ENCODE peak calls at places on chromosomes 13 and 19, in ten cellular contexts. X, W, R, V, M, Q, O, H, N and F are unnamed samples.

GRCh38 chr13:74134777-74135305 is 637 bp upstream of the KLF12 start:
- DNase-seq in X (peak), W (peak), R (no peak), V (no peak), M (peak), Q (peak), O (no peak), H (peak), N (no peak), F (peak)

GRCh38 chr13:84192125-84192524 is 309.9 kb upstream of the SLITRK1 start:
- DNase-seq in X (no peak), W (no peak), R (no peak), V (no peak), M (no peak), Q (no peak), O (no peak), H (peak), N (peak), F (no peak)

GRCh38 chr19:7959209-7959608 is 15.7 kb upstream of the TIMM44 start:
- DNase-seq in X (no peak), W (no peak), R (no peak), V (no peak), M (no peak), Q (no peak), O (peak), H (no peak), N (no peak), F (no peak)

GRCh38 chr19:2149980-2150793 is 1.2 kb downstream of the AP3D1 start:
- DNase-seq in X (no peak), W (no peak), R (no peak), V (peak), M (no peak), Q (no peak), O (peak), H (peak), N (peak), F (no peak)

GRCh38 chr13:35832551-35832950 is 298.6 kb downstream of the DCLK1 start:
- DNase-seq in X (no peak), W (no peak), R (no peak), V (no peak), M (no peak), Q (no peak), O (no peak), H (no peak), N (peak), F (no peak)

GRCh38 chr19:45653634-45654033 is 14.4 kb upstream of the GIPR start:
- DNase-seq in X (no peak), W (no peak), R (no peak), V (no peak), M (no peak), Q (no peak), O (no peak), H (no peak), N (no peak), F (no peak)

GRCh38 chr13:74278901-74279300 is 144.7 kb upstream of the KLF12 start:
- DNase-seq in X (no peak), W (no peak), R (no peak), V (no peak), M (no peak), Q (no peak), O (no peak), H (no peak), N (no peak), F (no peak)

GRCh38 chr13:112880976-112881540 is 88.0 kb upstream of the MCF2L start:
- DNase-seq in X (peak), W (no peak), R (no peak), V (peak), M (no peak), Q (no peak), O (no peak), H (no peak), N (no peak), F (no peak)

GRCh38 chr19:5623397-5624153 is 692 bp downstream of the SAFB start:
- DNase-seq in X (no peak), W (no peak), R (no peak), V (no peak), M (peak), Q (no peak), O (peak), H (no peak), N (no peak), F (no peak)

GRCh38 chr19:41945135-41945766 is 13.9 kb downstream of the RABAC1 start:
- DNase-seq in X (no peak), W (no peak), R (no peak), V (peak), M (no peak), Q (no peak), O (no peak), H (no peak), N (no peak), F (no peak)

GRCh38 chr19:33803383-33803782 is 6.7 kb downstream of the KCTD15 start:
- DNase-seq in X (no peak), W (no peak), R (no peak), V (no peak), M (no peak), Q (no peak), O (no peak), H (no peak), N (no peak), F (no peak)

GRCh38 chr13:104106705-104107393 is 1040.6 kb upstream of the SLC10A2 start:
- DNase-seq in X (no peak), W (no peak), R (no peak), V (no peak), M (no peak), Q (no peak), O (no peak), H (no peak), N (peak), F (no peak)

GRCh38 chr19:27935669-27936068 is 1277.3 kb downstream of the UQCRFS1 start:
- DNase-seq in X (no peak), W (no peak), R (no peak), V (no peak), M (no peak), Q (no peak), O (no peak), H (no peak), N (no peak), F (no peak)

GRCh38 chr19:54180691-54181091 is 7.7 kb upstream of the TMC4 start:
- DNase-seq in X (no peak), W (no peak), R (no peak), V (peak), M (no peak), Q (no peak), O (no peak), H (no peak), N (no peak), F (peak)

GRCh38 chr19:2288743-2289713 is 7.1 kb upstream of the PEAK3 start:
- DNase-seq in X (no peak), W (no peak), R (no peak), V (no peak), M (no peak), Q (no peak), O (no peak), H (no peak), N (no peak), F (peak)

GRCh38 chr13:85266771-85267170 is 532.4 kb downstream of the SLITRK6 start:
- DNase-seq in X (no peak), W (no peak), R (no peak), V (no peak), M (no peak), Q (no peak), O (no peak), H (no peak), N (no peak), F (no peak)

GRCh38 chr13:66962953-66963352 is 267.2 kb downstream of the PCDH9 start:
- DNase-seq in X (no peak), W (no peak), R (no peak), V (no peak), M (no peak), Q (no peak), O (no peak), H (no peak), N (no peak), F (no peak)

GRCh38 chr19:41308450-41309224 is 1.3 kb upstream of the CCDC97 start:
- DNase-seq in X (peak), W (peak), R (peak), V (peak), M (peak), Q (peak), O (peak), H (peak), N (peak), F (peak)

GRCh38 chr13:40385858-40386180 is 280.6 kb downstream of the FOXO1 start:
- DNase-seq in X (no peak), W (no peak), R (no peak), V (no peak), M (no peak), Q (no peak), O (no peak), H (no peak), N (no peak), F (no peak)

GRCh38 chr13:37608750-37609339 is 10.3 kb upstream of the POSTN start:
- DNase-seq in X (no peak), W (no peak), R (no peak), V (no peak), M (no peak), Q (no peak), O (no peak), H (peak), N (no peak), F (no peak)

GRCh38 chr13:61415749-61416148 is at the start of gene PCDH20:
- DNase-seq in X (no peak), W (no peak), R (no peak), V (no peak), M (no peak), Q (no peak), O (no peak), H (no peak), N (no peak), F (no peak)

GRCh38 chr13:54627973-54628372 is 1599.4 kb downstream of the OLFM4 start:
- DNase-seq in X (no peak), W (no peak), R (no peak), V (no peak), M (no peak), Q (no peak), O (no peak), H (no peak), N (no peak), F (no peak)

GRCh38 chr19:32870154-32870573 is 597 bp upstream of the SLC7A9 start:
- DNase-seq in X (no peak), W (no peak), R (no peak), V (peak), M (no peak), Q (peak), O (no peak), H (no peak), N (no peak), F (no peak)

GRCh38 chr13:65679240-65679639 is 1550.9 kb downstream of the PCDH9 start:
- DNase-seq in X (no peak), W (no peak), R (no peak), V (no peak), M (no peak), Q (no peak), O (peak), H (no peak), N (peak), F (no peak)

GRCh38 chr13:108606424-108606823 is 23.0 kb upstream of the MYO16 start:
- DNase-seq in X (no peak), W (no peak), R (no peak), V (no peak), M (no peak), Q (no peak), O (no peak), H (no peak), N (no peak), F (no peak)

GRCh38 chr13:33577037-33577436 is 240.9 kb upstream of the RFC3 start:
- DNase-seq in X (no peak), W (no peak), R (no peak), V (no peak), M (no peak), Q (no peak), O (no peak), H (peak), N (peak), F (no peak)

GRCh38 chr13:100392709-100393630 is 195.6 kb downstream of the GGACT start:
- DNase-seq in X (no peak), W (peak), R (peak), V (no peak), M (peak), Q (peak), O (peak), H (peak), N (peak), F (peak)

GRCh38 chr13:30212256-30212655 is 95.1 kb downstream of the KATNAL1 start:
- DNase-seq in X (no peak), W (no peak), R (no peak), V (no peak), M (no peak), Q (no peak), O (no peak), H (no peak), N (no peak), F (peak)

GRCh38 chr13:51715613-51716012 is 88.3 kb downstream of the DHRS12 start:
- DNase-seq in X (no peak), W (no peak), R (no peak), V (no peak), M (no peak), Q (no peak), O (no peak), H (no peak), N (no peak), F (no peak)

GRCh38 chr19:14156122-14156521 is 19.7 kb upstream of the ASF1B start:
- DNase-seq in X (no peak), W (no peak), R (no peak), V (no peak), M (no peak), Q (no peak), O (no peak), H (no peak), N (no peak), F (no peak)

GRCh38 chr13:109734002-109734785 is 52.2 kb downstream of the IRS2 start:
- DNase-seq in X (no peak), W (no peak), R (no peak), V (no peak), M (no peak), Q (no peak), O (no peak), H (no peak), N (no peak), F (no peak)

GRCh38 chr13:26272621-26273020 is 18.7 kb downstream of the CDK8 start:
- DNase-seq in X (no peak), W (no peak), R (no peak), V (no peak), M (no peak), Q (no peak), O (no peak), H (no peak), N (no peak), F (no peak)

GRCh38 chr19:27774337-27774736 is 1438.6 kb downstream of the UQCRFS1 start:
- DNase-seq in X (no peak), W (no peak), R (no peak), V (no peak), M (no peak), Q (no peak), O (peak), H (peak), N (no peak), F (no peak)

DNA sequence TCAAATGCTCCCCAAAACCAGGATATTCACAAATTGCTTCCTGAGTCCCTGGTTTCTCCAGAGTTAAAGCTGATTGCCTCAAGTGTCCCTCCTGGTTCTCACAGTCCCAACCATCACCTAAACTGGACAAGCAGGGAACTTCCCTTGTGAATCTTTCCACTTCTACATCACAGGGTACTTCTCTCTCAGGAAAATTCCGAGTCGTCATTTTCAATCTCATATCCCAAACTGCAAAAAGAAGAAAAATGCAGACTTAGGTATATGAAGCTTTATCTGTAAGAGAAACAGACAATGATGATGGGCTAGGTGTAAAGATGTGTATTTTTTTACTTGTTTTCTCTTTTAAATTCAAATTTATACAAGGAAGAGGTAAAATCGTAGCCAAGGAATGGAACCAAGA is 21.3 kb downstream of the ZNF329 start:
- DNase-seq in X (no peak), W (no peak), R (no peak), V (no peak), M (no peak), Q (no peak), O (no peak), H (no peak), N (no peak), F (no peak)
- H3K4me3 ChIP-seq in X (no peak), W (no peak), R (no peak), V (no peak), M (no peak), Q (no peak), O (no peak), H (no peak), N (no peak), F (no peak)

GRCh38 chr13:75489502-75490263 is 7.7 kb upstream of the TBC1D4 start:
- DNase-seq in X (no peak), W (no peak), R (no peak), V (no peak), M (no peak), Q (no peak), O (no peak), H (peak), N (peak), F (peak)
- H3K4me3 ChIP-seq in X (no peak), W (no peak), R (no peak), V (no peak), M (no peak), Q (no peak), O (no peak), H (no peak), N (no peak), F (no peak)

GRCh38 chr19:39166571-39167391 is 30.0 kb upstream of the NCCRP1 start:
- DNase-seq in X (peak), W (peak), R (peak), V (peak), M (peak), Q (no peak), O (peak), H (no peak), N (no peak), F (peak)
- H3K4me3 ChIP-seq in X (no peak), W (peak), R (no peak), V (no peak), M (no peak), Q (no peak), O (no peak), H (no peak), N (no peak), F (peak)

GRCh38 chr19:17947815-17948473 is 15.1 kb downstream of the CCDC124 start:
- DNase-seq in X (peak), W (peak), R (peak), V (peak), M (peak), Q (peak), O (peak), H (peak), N (peak), F (peak)
- H3K4me3 ChIP-seq in X (peak), W (peak), R (peak), V (peak), M (peak), Q (peak), O (peak), H (peak), N (peak), F (peak)